ENCODE peak calls at places on chromosomes 3 and 15, in ten cellular contexts. One of them, this sample, is unnamed.

GRCh38 chr3:40677749-40678148 is 153.0 kb downstream of the ZNF621 start:
- DNase-seq in Right ventricle myocardium superior: no peak
- DNase-seq in activated CD4-positive, alpha-beta T cell treated with anti-CD3 and anti-CD28 coated beads, Interleukin-2, amount 50 U/mL, for 48 hours: no peak
- DNase-seq in BE2C: no peak
- DNase-seq in activated B cell treated with CpG ODN at 0.5 μM for 24 hours: no peak
- DNase-seq in NK-92 treated with Interleukin-12 subunit alpha and Interleukin-12 subunit beta, amount 100 ng/mL, for 24 hours: no peak
- DNase-seq in endothelial cell: no peak
- DNase-seq in GM12892: no peak
- DNase-seq in MCF 10A: no peak
- DNase-seq in Peyer's patch: no peak
- DNase-seq in this sample: no peak

GRCh38 chr15:90512981-90513380 is 16.7 kb upstream of the CRTC3 start:
- DNase-seq in Right ventricle myocardium superior: no peak
- DNase-seq in activated CD4-positive, alpha-beta T cell treated with anti-CD3 and anti-CD28 coated beads, Interleukin-2, amount 50 U/mL, for 48 hours: no peak
- DNase-seq in BE2C: no peak
- DNase-seq in activated B cell treated with CpG ODN at 0.5 μM for 24 hours: no peak
- DNase-seq in NK-92 treated with Interleukin-12 subunit alpha and Interleukin-12 subunit beta, amount 100 ng/mL, for 24 hours: no peak
- DNase-seq in endothelial cell: no peak
- DNase-seq in GM12892: no peak
- DNase-seq in MCF 10A: no peak
- DNase-seq in Peyer's patch: no peak
- DNase-seq in this sample: no peak

GRCh38 chr3:54433846-54434245 is 311.5 kb downstream of the CACNA2D3 start:
- DNase-seq in Right ventricle myocardium superior: no peak
- DNase-seq in activated CD4-positive, alpha-beta T cell treated with anti-CD3 and anti-CD28 coated beads, Interleukin-2, amount 50 U/mL, for 48 hours: no peak
- DNase-seq in BE2C: peak; percentile 34
- DNase-seq in activated B cell treated with CpG ODN at 0.5 μM for 24 hours: no peak
- DNase-seq in NK-92 treated with Interleukin-12 subunit alpha and Interleukin-12 subunit beta, amount 100 ng/mL, for 24 hours: no peak
- DNase-seq in endothelial cell: peak; percentile 51
- DNase-seq in GM12892: no peak
- DNase-seq in MCF 10A: peak; percentile 34
- DNase-seq in Peyer's patch: no peak
- DNase-seq in this sample: no peak

GRCh38 chr3:52238193-52238760 is 681 bp downstream of the TWF2 start:
- DNase-seq in Right ventricle myocardium superior: no peak
- DNase-seq in activated CD4-positive, alpha-beta T cell treated with anti-CD3 and anti-CD28 coated beads, Interleukin-2, amount 50 U/mL, for 48 hours: no peak
- DNase-seq in BE2C: no peak
- DNase-seq in activated B cell treated with CpG ODN at 0.5 μM for 24 hours: no peak
- DNase-seq in NK-92 treated with Interleukin-12 subunit alpha and Interleukin-12 subunit beta, amount 100 ng/mL, for 24 hours: no peak
- DNase-seq in endothelial cell: no peak
- DNase-seq in GM12892: no peak
- DNase-seq in MCF 10A: no peak
- DNase-seq in Peyer's patch: peak; percentile 48
- DNase-seq in this sample: no peak

GRCh38 chr3:159733194-159733860 is 255.3 kb upstream of the IL12A start:
- DNase-seq in Right ventricle myocardium superior: no peak
- DNase-seq in activated CD4-positive, alpha-beta T cell treated with anti-CD3 and anti-CD28 coated beads, Interleukin-2, amount 50 U/mL, for 48 hours: no peak
- DNase-seq in BE2C: no peak
- DNase-seq in activated B cell treated with CpG ODN at 0.5 μM for 24 hours: no peak
- DNase-seq in NK-92 treated with Interleukin-12 subunit alpha and Interleukin-12 subunit beta, amount 100 ng/mL, for 24 hours: no peak
- DNase-seq in endothelial cell: no peak
- DNase-seq in GM12892: no peak
- DNase-seq in MCF 10A: peak; percentile 17
- DNase-seq in Peyer's patch: no peak
- DNase-seq in this sample: no peak

GRCh38 chr3:33430061-33430460 is 10.1 kb downstream of the UBP1 start:
- DNase-seq in Right ventricle myocardium superior: no peak
- DNase-seq in activated CD4-positive, alpha-beta T cell treated with anti-CD3 and anti-CD28 coated beads, Interleukin-2, amount 50 U/mL, for 48 hours: no peak
- DNase-seq in BE2C: no peak
- DNase-seq in activated B cell treated with CpG ODN at 0.5 μM for 24 hours: no peak
- DNase-seq in NK-92 treated with Interleukin-12 subunit alpha and Interleukin-12 subunit beta, amount 100 ng/mL, for 24 hours: no peak
- DNase-seq in endothelial cell: no peak
- DNase-seq in GM12892: no peak
- DNase-seq in MCF 10A: no peak
- DNase-seq in Peyer's patch: no peak
- DNase-seq in this sample: no peak

GRCh38 chr15:58053236-58054153 is 12.0 kb downstream of the ALDH1A2 start:
- DNase-seq in Right ventricle myocardium superior: no peak
- DNase-seq in activated CD4-positive, alpha-beta T cell treated with anti-CD3 and anti-CD28 coated beads, Interleukin-2, amount 50 U/mL, for 48 hours: no peak
- DNase-seq in BE2C: no peak
- DNase-seq in activated B cell treated with CpG ODN at 0.5 μM for 24 hours: no peak
- DNase-seq in NK-92 treated with Interleukin-12 subunit alpha and Interleukin-12 subunit beta, amount 100 ng/mL, for 24 hours: no peak
- DNase-seq in endothelial cell: no peak
- DNase-seq in GM12892: no peak
- DNase-seq in MCF 10A: no peak
- DNase-seq in Peyer's patch: no peak
- DNase-seq in this sample: no peak

GRCh38 chr15:40098489-40099261 is 10.0 kb downstream of the BMF start:
- DNase-seq in Right ventricle myocardium superior: peak; percentile 69
- DNase-seq in activated CD4-positive, alpha-beta T cell treated with anti-CD3 and anti-CD28 coated beads, Interleukin-2, amount 50 U/mL, for 48 hours: peak; percentile 78
- DNase-seq in BE2C: peak; percentile 84
- DNase-seq in activated B cell treated with CpG ODN at 0.5 μM for 24 hours: peak; percentile 74
- DNase-seq in NK-92 treated with Interleukin-12 subunit alpha and Interleukin-12 subunit beta, amount 100 ng/mL, for 24 hours: peak; percentile 85
- DNase-seq in endothelial cell: no peak
- DNase-seq in GM12892: peak; percentile 81
- DNase-seq in MCF 10A: peak; percentile 86
- DNase-seq in Peyer's patch: peak; percentile 68
- DNase-seq in this sample: no peak

GRCh38 chr3:67790043-67790442 is 135.6 kb upstream of the SUCLG2 start:
- DNase-seq in Right ventricle myocardium superior: no peak
- DNase-seq in activated CD4-positive, alpha-beta T cell treated with anti-CD3 and anti-CD28 coated beads, Interleukin-2, amount 50 U/mL, for 48 hours: peak; percentile 74
- DNase-seq in BE2C: peak; percentile 46
- DNase-seq in activated B cell treated with CpG ODN at 0.5 μM for 24 hours: no peak
- DNase-seq in NK-92 treated with Interleukin-12 subunit alpha and Interleukin-12 subunit beta, amount 100 ng/mL, for 24 hours: no peak
- DNase-seq in endothelial cell: peak; percentile 77
- DNase-seq in GM12892: peak; percentile 9
- DNase-seq in MCF 10A: peak; percentile 70
- DNase-seq in Peyer's patch: no peak
- DNase-seq in this sample: peak; percentile 11

GRCh38 chr3:4174760-4175159 is 128.4 kb upstream of the SETMAR start:
- DNase-seq in Right ventricle myocardium superior: no peak
- DNase-seq in activated CD4-positive, alpha-beta T cell treated with anti-CD3 and anti-CD28 coated beads, Interleukin-2, amount 50 U/mL, for 48 hours: no peak
- DNase-seq in BE2C: no peak
- DNase-seq in activated B cell treated with CpG ODN at 0.5 μM for 24 hours: no peak
- DNase-seq in NK-92 treated with Interleukin-12 subunit alpha and Interleukin-12 subunit beta, amount 100 ng/mL, for 24 hours: no peak
- DNase-seq in endothelial cell: no peak
- DNase-seq in GM12892: no peak
- DNase-seq in MCF 10A: no peak
- DNase-seq in Peyer's patch: no peak
- DNase-seq in this sample: no peak